ENCODE peak calls at places on chromosomes 11 and 22, in five cellular contexts. J is NCI-H1694; P is LoVo; R is omental fat pad; M is activated naive CD4-positive, alpha-beta T cell. H is an unnamed sample.
A peak's percentile ranks its signal among the peaks of the same experiment; 100 is the strongest.

GRCh38 chr22:36839356-36840073 is 21.3 kb upstream of the NCF4 start:
- DNase-seq in M (no peak), R (no peak), J (no peak), P (no peak), H (no peak)

GRCh38 chr11:122711831-122712378 is 56.4 kb downstream of the UBASH3B start:
- DNase-seq in M (no peak), J (peak; percentile 47), R (no peak), P (no peak), H (no peak)

GRCh38 chr22:49052560-49052959 is 775.1 kb downstream of the BRD1 start:
- DNase-seq in J (no peak), R (no peak), P (no peak), M (no peak), H (no peak)

GRCh38 chr11:106470230-106470629 is 392.8 kb downstream of the AASDHPPT start:
- DNase-seq in M (no peak), J (no peak), P (no peak), R (no peak), H (no peak)

GRCh38 chr11:76048763-76049162 is 157.5 kb downstream of the WNT11 start:
- DNase-seq in P (no peak), M (no peak), R (no peak), J (no peak), H (no peak)

GRCh38 chr11:10650630-10651029 is 42.9 kb downstream of the IRAG1 start:
- DNase-seq in R (no peak), J (no peak), M (no peak), P (no peak), H (no peak)

GRCh38 chr11:73249304-73249703 is 22.8 kb upstream of the P2RY6 start:
- DNase-seq in M (no peak), J (no peak), P (peak; percentile 35), R (no peak), H (no peak)

GRCh38 chr11:1153951-1154487 is 3.7 kb upstream of the MUC5AC start:
- DNase-seq in M (no peak), R (peak; percentile 36), P (peak; percentile 75), J (no peak), H (peak; percentile 78)

GRCh38 chr11:1917523-1918435 is 1.7 kb upstream of the TNNT3 start:
- DNase-seq in R (no peak), J (no peak), M (no peak), P (no peak), H (no peak)

GRCh38 chr11:83655996-83656395 is 369.8 kb upstream of the CCDC90B start:
- DNase-seq in R (no peak), P (no peak), M (no peak), J (peak; percentile 45), H (no peak)

GRCh38 chr11:76984741-76985140 is 49.5 kb upstream of the B3GNT6 start:
- DNase-seq in M (no peak), P (peak; percentile 28), J (no peak), R (no peak), H (no peak)

GRCh38 chr22:34344702-34345101 is 424.4 kb upstream of the LARGE1 start:
- DNase-seq in R (no peak), M (no peak), J (no peak), P (no peak), H (no peak)

GRCh38 chr11:18243783-18244362 is 4.6 kb downstream of the SAA2 start:
- DNase-seq in P (peak; percentile 67), R (no peak), J (peak; percentile 11), M (no peak), H (peak; percentile 46)

GRCh38 chr11:92707665-92708064 is 261.8 kb upstream of the MTNR1B start:
- DNase-seq in P (no peak), J (no peak), R (no peak), M (no peak), H (no peak)

GRCh38 chr22:24046024-24046423 is 34.9 kb downstream of the CABIN1 start:
- DNase-seq in P (no peak), M (no peak), R (no peak), J (no peak), H (no peak)

GRCh38 chr11:15483205-15483604 is 368.5 kb downstream of the INSC start:
- DNase-seq in P (no peak), M (no peak), R (no peak), J (no peak), H (no peak)

GRCh38 chr11:73951797-73952196 is 971 bp downstream of the DNAJB13 start:
- DNase-seq in R (no peak), M (no peak), P (no peak), J (no peak), H (no peak)

GRCh38 chr11:86799680-86800075 is 664 bp upstream of the PRSS23 start:
- DNase-seq in R (no peak), J (no peak), P (no peak), M (no peak), H (peak; percentile 51)

GRCh38 chr11:73991471-73992006 is 8.9 kb upstream of the UCP2 start:
- DNase-seq in J (no peak), P (no peak), R (no peak), M (no peak), H (no peak)

GRCh38 chr11:76652989-76653673 is 17.4 kb downstream of the LRRC32 start:
- DNase-seq in R (no peak), P (no peak), M (no peak), J (no peak), H (no peak)

GRCh38 chr11:103537904-103538502 is 428.8 kb downstream of the DYNC2H1 start:
- DNase-seq in P (no peak), R (no peak), M (no peak), J (no peak), H (no peak)

GRCh38 chr11:75577198-75577597 is 15.1 kb downstream of the SERPINH1 start:
- DNase-seq in J (no peak), R (no peak), M (peak; percentile 39), P (no peak), H (no peak)

GRCh38 chr11:20156876-20157613 is 3.2 kb downstream of the DBX1 start:
- DNase-seq in P (no peak), J (no peak), M (no peak), R (no peak), H (no peak)

GRCh38 chr11:36790450-36790849 is 192.4 kb upstream of the RAG2 start:
- DNase-seq in R (no peak), P (no peak), J (no peak), M (no peak), H (no peak)

GRCh38 chr11:12269446-12270214 is 107.7 kb upstream of the PARVA start:
- DNase-seq in J (no peak), M (no peak), P (no peak), R (no peak), H (no peak)

GRCh38 chr22:47059076-47059475 is 296.6 kb downstream of the TBC1D22A start:
- DNase-seq in J (no peak), R (no peak), P (no peak), M (no peak), H (no peak)

GRCh38 chr22:35596821-35597220 is 20.3 kb downstream of the MB start:
- DNase-seq in M (no peak), R (no peak), P (no peak), J (no peak), H (no peak)

GRCh38 chr11:111069076-111069475 is 176.4 kb upstream of the POU2AF2 start:
- DNase-seq in P (no peak), R (no peak), J (no peak), M (no peak), H (no peak)

GRCh38 chr11:704799-705645 is 1.0 kb upstream of the EPS8L2 start:
- DNase-seq in J (no peak), P (no peak), M (no peak), R (no peak), H (no peak)

GRCh38 chr11:62069374-62069773 is 54.4 kb upstream of the INCENP start:
- DNase-seq in R (no peak), M (no peak), P (no peak), J (no peak), H (no peak)

GRCh38 chr11:121109916-121110656 is 9.0 kb downstream of the TECTA start:
- DNase-seq in P (no peak), J (no peak), R (no peak), M (no peak), H (no peak)

GRCh38 chr22:30922151-30922611 is 46.4 kb downstream of the MORC2 start:
- DNase-seq in R (no peak), J (no peak), P (no peak), M (peak; percentile 49), H (no peak)

GRCh38 chr22:49237279-49237678 is 590.4 kb downstream of the BRD1 start:
- DNase-seq in J (no peak), P (no peak), R (no peak), M (no peak), H (no peak)

GRCh38 chr22:43829904-43830851 is 18.1 kb upstream of the EFCAB6 start:
- DNase-seq in J (no peak), R (no peak), M (no peak), P (no peak), H (no peak)

GRCh38 chr11:125728969-125729368 is 17.1 kb upstream of the PATE1 start:
- DNase-seq in P (no peak), J (no peak), R (no peak), M (no peak), H (no peak)

GRCh38 chr11:111526501-111526900 is 11.9 kb downstream of the HOATZ start:
- DNase-seq in M (no peak), R (no peak), J (no peak), P (no peak), H (no peak)